ENCODE peak calls at places on chromosomes 3 and 15, in eight cellular contexts. C, S, D, Z, G, O, Q and Y are unnamed samples.

GRCh38 chr3:179956416-179956830 is 80.3 kb downstream of the PEX5L start:
- DNase-seq in S (no peak), D (no peak), O (no peak), G (no peak), Z (no peak), Q (no peak), C (peak), Y (no peak)

GRCh38 chr3:108225221-108225620 is 3.0 kb upstream of the IFT57 start:
- DNase-seq in G (no peak), O (no peak), D (no peak), Z (no peak), S (no peak), C (no peak), Q (no peak), Y (no peak)

GRCh38 chr3:32392530-32393302 is 1.1 kb downstream of the CMTM7 start:
- DNase-seq in Q (peak), Z (no peak), D (no peak), O (no peak), S (no peak), C (no peak), G (no peak), Y (no peak)

GRCh38 chr15:71228403-71228802 is 113.1 kb downstream of the THSD4 start:
- DNase-seq in S (no peak), C (no peak), O (no peak), Z (no peak), D (peak), Q (no peak), G (no peak), Y (no peak)

GRCh38 chr3:38397320-38397719 is 50.7 kb downstream of the XYLB start:
- DNase-seq in Z (no peak), D (no peak), Q (peak), S (no peak), C (no peak), G (no peak), O (no peak), Y (peak)

GRCh38 chr3:42649006-42649405 is 4.5 kb upstream of the ZBTB47 start:
- DNase-seq in Q (no peak), S (no peak), G (no peak), O (no peak), Z (no peak), D (no peak), C (no peak), Y (no peak)

GRCh38 chr3:52228266-52228665 is 2.8 kb upstream of the TLR9 start:
- DNase-seq in S (no peak), D (no peak), O (no peak), Z (no peak), Q (no peak), G (no peak), C (no peak), Y (no peak)

GRCh38 chr3:196519738-196520122 is 4.6 kb upstream of the SMCO1 start:
- DNase-seq in Q (no peak), S (no peak), G (no peak), Z (no peak), D (no peak), O (no peak), C (no peak), Y (no peak)

GRCh38 chr3:117842086-117842485 is 1132.5 kb downstream of the TUSC7 start:
- DNase-seq in S (no peak), O (no peak), G (no peak), Z (no peak), D (no peak), C (no peak), Q (no peak), Y (no peak)

GRCh38 chr3:135918600-135918999 is 46.9 kb upstream of the PPP2R3A start:
- DNase-seq in D (peak), Z (no peak), G (no peak), C (no peak), O (no peak), Q (no peak), S (peak), Y (no peak)

GRCh38 chr15:33069161-33069560 is 125.4 kb downstream of the FMN1 start:
- DNase-seq in Q (no peak), Z (no peak), S (no peak), O (no peak), G (no peak), C (no peak), D (no peak), Y (no peak)

GRCh38 chr3:172034786-172035685 is 4.3 kb upstream of the FNDC3B start:
- DNase-seq in D (peak), C (peak), Z (no peak), O (no peak), Q (peak), S (peak), G (no peak), Y (no peak)

GRCh38 chr15:63971427-63971805 is 74.9 kb downstream of the DAPK2 start:
- DNase-seq in C (no peak), D (no peak), Z (no peak), S (no peak), O (peak), Q (no peak), G (no peak), Y (no peak)

GRCh38 chr15:98548172-98548971 is 100.0 kb upstream of the IGF1R start:
- DNase-seq in Q (peak), O (no peak), G (no peak), Z (peak), D (no peak), C (no peak), S (no peak), Y (peak)

GRCh38 chr3:73559730-73560129 is 65.0 kb downstream of the PDZRN3 start:
- DNase-seq in S (no peak), G (no peak), D (no peak), Z (no peak), O (no peak), C (no peak), Q (no peak), Y (no peak)

GRCh38 chr15:89690276-89691218 is at the start of the genes PEX11A and WDR93:
- DNase-seq in D (no peak), C (peak), Z (peak), Q (peak), G (peak), S (peak), O (peak), Y (peak)

GRCh38 chr3:132255041-132255745 is 62.0 kb upstream of the ACP3 start:
- DNase-seq in G (no peak), S (no peak), Q (no peak), C (no peak), Z (no peak), D (no peak), O (no peak), Y (no peak)

GRCh38 chr15:56824174-56824573 is 90.9 kb upstream of the ZNF280D start:
- DNase-seq in D (no peak), S (no peak), C (no peak), Z (no peak), O (no peak), Q (no peak), G (no peak), Y (no peak)

GRCh38 chr15:50549326-50549725 is 2.9 kb upstream of the USP50 start:
- DNase-seq in S (no peak), G (no peak), Q (no peak), Z (no peak), C (no peak), O (no peak), D (no peak), Y (no peak)

GRCh38 chr3:77506384-77506783 is 466.5 kb downstream of the ROBO2 start:
- DNase-seq in C (no peak), G (no peak), Q (no peak), S (no peak), O (no peak), D (no peak), Z (no peak), Y (no peak)

GRCh38 chr3:51391075-51391565 is at the start of gene RBM15B:
- DNase-seq in C (peak), O (peak), G (peak), D (peak), Z (peak), S (peak), Q (peak), Y (peak)

GRCh38 chr3:172512363-172512762 is 10.9 kb downstream of the TNFSF10 start:
- DNase-seq in G (no peak), O (no peak), Z (no peak), D (no peak), C (peak), S (no peak), Q (peak), Y (no peak)

GRCh38 chr3:901953-902778 is 190.7 kb upstream of the CNTN6 start:
- DNase-seq in Z (no peak), S (no peak), G (no peak), C (no peak), O (no peak), Q (no peak), D (no peak), Y (no peak)

GRCh38 chr3:67609709-67610108 is 44.7 kb downstream of the SUCLG2 start:
- DNase-seq in Z (no peak), D (no peak), S (no peak), C (no peak), O (no peak), G (no peak), Q (no peak), Y (no peak)

GRCh38 chr15:69559440-69560215 is 107.0 kb downstream of the RPLP1 start:
- DNase-seq in C (no peak), Z (no peak), O (no peak), D (no peak), S (no peak), G (no peak), Q (no peak), Y (no peak)

GRCh38 chr3:136547293-136547692 is 204.9 kb downstream of the STAG1 start:
- DNase-seq in C (no peak), Q (no peak), S (no peak), D (no peak), O (no peak), G (peak), Z (no peak), Y (no peak)

GRCh38 chr15:31403606-31404005 is 77.0 kb downstream of the KLF13 start:
- DNase-seq in G (no peak), C (no peak), S (no peak), Q (no peak), O (no peak), Z (no peak), D (no peak), Y (no peak)